ENCODE peak calls at places on chromosomes 3 and 15, in seven cellular contexts. D, O, E, W, Q, X and F are unnamed samples.
A peak's percentile ranks its signal among the peaks of the same experiment; 100 is the strongest.

GRCh38 chr15:49154359-49154758 is 1.0 kb downstream of the COPS2 start:
- DNase-seq in D (no peak), O (no peak), E (no peak), W (no peak), Q (no peak), X (no peak), F (no peak)

GRCh38 chr15:69573815-69574472 is 121.3 kb downstream of the RPLP1 start:
- DNase-seq in D (no peak), O (no peak), E (no peak), W (no peak), Q (no peak), X (no peak), F (no peak)

GRCh38 chr3:42556089-42556632 is 25.6 kb downstream of the SEC22C start:
- DNase-seq in D (no peak), O (no peak), E (no peak), W (no peak), Q (no peak), X (no peak), F (peak; percentile 53)

GRCh38 chr3:197445886-197446631 is 109.7 kb downstream of the BDH1 start:
- DNase-seq in D (no peak), O (no peak), E (no peak), W (no peak), Q (no peak), X (no peak), F (no peak)

GRCh38 chr3:45687828-45688193 is 1.4 kb upstream of the SACM1L start:
- DNase-seq in D (no peak), O (no peak), E (no peak), W (no peak), Q (no peak), X (no peak), F (no peak)

GRCh38 chr15:64773606-64774555 is 1.5 kb downstream of the RBPMS2 start:
- DNase-seq in D (no peak), O (no peak), E (no peak), W (no peak), Q (no peak), X (no peak), F (no peak)

GRCh38 chr3:104388624-104389023 is 978.1 kb upstream of the ALCAM start:
- DNase-seq in D (no peak), O (no peak), E (no peak), W (no peak), Q (no peak), X (no peak), F (no peak)

GRCh38 chr3:45676248-45677044 is 12.8 kb upstream of the SACM1L start:
- DNase-seq in D (no peak), O (no peak), E (no peak), W (no peak), Q (peak; percentile 75), X (no peak), F (no peak)

GRCh38 chr3:24263069-24263668 is 231.5 kb downstream of the THRB start:
- DNase-seq in D (no peak), O (no peak), E (no peak), W (no peak), Q (no peak), X (no peak), F (no peak)

GRCh38 chr3:52039846-52040245 is 16.5 kb downstream of the DUSP7 start:
- DNase-seq in D (peak; percentile 82), O (no peak), E (no peak), W (no peak), Q (no peak), X (no peak), F (no peak)

GRCh38 chr3:15708882-15709677 is 88.7 kb downstream of the ANKRD28 start:
- DNase-seq in D (no peak), O (no peak), E (no peak), W (no peak), Q (no peak), X (peak; percentile 74), F (no peak)